ENCODE peak calls at places on chromosomes 2 and 18, in ten cellular contexts. Z is spleen, N is upper lobe of left lung, L is HCT116, Y is transverse colon, T is sigmoid colon, M is K562, A is stomach, O is Panc1, S is endothelial cell of umbilical vein. C is an unnamed sample. For H3K4me1, the result is how much of the 10 kb centered on the place peaks cover.

GRCh38 chr2:150351922-150352321 is 135.5 kb downstream of the RND3 start:
- DNase-seq in Z (no peak), O (no peak), Y (no peak), L (no peak), N (no peak), A (no peak), M (no peak), T (no peak), S (no peak), C (no peak)

GRCh38 chr2:61272421-61273070 is 110.6 kb downstream of the C2orf74 start:
- DNase-seq in T (no peak), A (no peak), N (no peak), S (peak), Y (no peak), O (no peak), Z (no peak), L (no peak), M (no peak), C (no peak)

GRCh38 chr18:6219116-6219717 is 195.5 kb downstream of the L3MBTL4 start:
- DNase-seq in O (peak), L (no peak), N (no peak), M (peak), S (peak), Y (no peak), T (no peak), Z (no peak), A (no peak), C (no peak)

GRCh38 chr2:231167745-231168459 is 30.5 kb upstream of the ARMC9 start:
- DNase-seq in T (no peak), L (no peak), S (peak), M (no peak), N (no peak), A (no peak), Y (no peak), O (no peak), Z (no peak), C (no peak)

GRCh38 chr2:11698009-11698922 is 28.3 kb upstream of the NTSR2 start:
- DNase-seq in N (peak), A (peak), L (no peak), S (no peak), O (no peak), M (no peak), T (peak), Z (peak), Y (peak), C (no peak)

GRCh38 chr2:71700880-71701397 is 247.6 kb downstream of the DYSF start:
- DNase-seq in T (peak), S (no peak), Y (peak), O (no peak), N (no peak), L (no peak), M (no peak), A (no peak), Z (peak), C (peak)

GRCh38 chr2:16250056-16250425 is 309.7 kb downstream of the MYCN start:
- DNase-seq in O (no peak), Y (no peak), A (no peak), M (no peak), T (no peak), Z (no peak), L (no peak), N (no peak), S (no peak), C (no peak)

GRCh38 chr2:200862532-200863000 is 1.9 kb downstream of the CLK1 start:
- DNase-seq in Z (no peak), S (peak), M (no peak), A (no peak), O (no peak), L (no peak), N (no peak), Y (peak), T (no peak), C (peak)

GRCh38 chr18:67081866-67082265 is 434.7 kb downstream of the DSEL start:
- DNase-seq in Y (no peak), M (no peak), T (no peak), O (no peak), L (no peak), N (no peak), A (no peak), S (no peak), Z (no peak), C (no peak)

GRCh38 chr18:596288-596881 is 403 bp upstream of the CLUL1 start:
- DNase-seq in S (no peak), M (peak), L (peak), N (peak), Z (no peak), Y (no peak), A (no peak), O (no peak), T (no peak), C (peak)

GRCh38 chr2:96685592-96686459 is 43.3 kb downstream of the FER1L5 start:
- DNase-seq in M (peak), T (peak), N (no peak), A (no peak), Z (no peak), O (no peak), L (no peak), Y (no peak), S (peak), C (no peak)

GRCh38 chr2:151775057-151775740 is 40.9 kb upstream of the NEB start:
- DNase-seq in L (no peak), T (no peak), N (no peak), M (peak), Y (no peak), A (no peak), S (no peak), Z (no peak), O (no peak), C (no peak)

GRCh38 chr2:48424866-48425265 is 105.1 kb upstream of the STON1 start:
- DNase-seq in T (no peak), Z (no peak), O (no peak), L (no peak), N (no peak), Y (no peak), S (no peak), A (no peak), M (no peak), C (no peak)

GRCh38 chr2:48425402-48425801 is 104.6 kb upstream of the STON1 start:
- DNase-seq in L (no peak), S (no peak), M (no peak), A (no peak), Y (no peak), O (no peak), N (no peak), Z (no peak), T (no peak), C (no peak)

GRCh38 chr2:48424356-48424755 is 105.6 kb upstream of the STON1 start:
- DNase-seq in Y (no peak), O (no peak), T (no peak), M (no peak), A (no peak), L (no peak), N (no peak), S (no peak), Z (no peak), C (no peak)

GRCh38 chr2:48420512-48421197 is 109.3 kb upstream of the STON1 start:
- DNase-seq in Y (peak), O (peak), M (peak), N (no peak), A (peak), L (peak), S (peak), T (peak), Z (peak), C (peak)

GRCh38 chr2:48423376-48423775 is 106.6 kb upstream of the STON1 start:
- DNase-seq in N (no peak), S (peak), Y (no peak), Z (no peak), L (no peak), O (peak), M (no peak), T (no peak), A (no peak), C (no peak)
- H3K27ac ChIP-seq in N (no peak), S (no peak), Y (no peak), Z (no peak), L (no peak), O (no peak), M (no peak), T (no peak), A (no peak), C (no peak)

GRCh38 chr2:128440087-128440665 is 121.5 kb upstream of the HS6ST1 start:
- DNase-seq in M (no peak), T (no peak), S (no peak), L (no peak), A (peak), Z (no peak), Y (no peak), O (no peak), N (no peak), C (no peak)

GRCh38 chr2:128442891-128443302 is 124.2 kb upstream of the HS6ST1 start:
- DNase-seq in O (no peak), A (peak), L (no peak), Z (peak), S (no peak), M (no peak), N (no peak), Y (no peak), T (peak), C (no peak)

GRCh38 chr2:128442053-128442751 is 123.5 kb upstream of the HS6ST1 start:
- DNase-seq in T (peak), S (no peak), Z (no peak), O (no peak), A (peak), N (no peak), L (no peak), M (no peak), Y (peak), C (peak)

GRCh38 chr2:128440666-128441340 is 122.1 kb upstream of the HS6ST1 start:
- DNase-seq in Y (no peak), O (no peak), Z (peak), S (no peak), A (no peak), T (no peak), L (no peak), M (no peak), N (no peak), C (no peak)

GRCh38 chr2:128441341-128442052 is 122.8 kb upstream of the HS6ST1 start:
- DNase-seq in S (no peak), M (no peak), T (no peak), A (peak), N (peak), Z (peak), O (no peak), Y (no peak), L (no peak), C (no peak)
- H3K4me1 ChIP-seq in S (under half), M (under half), T (under half), A (under half), N (under half), Z (under half), O (under half), Y (under half), L (under half), C (under half)

GRCh38 chr2:219593154-219593553 is 4.5 kb upstream of the STK11IP start:
- DNase-seq in S (no peak), N (no peak), L (no peak), Z (no peak), Y (no peak), A (no peak), M (no peak), T (no peak), O (no peak), C (no peak)

GRCh38 chr2:219595250-219595649 is 2.4 kb upstream of the STK11IP start:
- DNase-seq in T (no peak), S (no peak), O (no peak), Y (no peak), L (no peak), M (peak), N (no peak), A (no peak), Z (no peak), C (no peak)

GRCh38 chr2:219598308-219599078 is 836 bp downstream of the STK11IP start:
- DNase-seq in A (no peak), T (no peak), O (no peak), S (peak), N (no peak), Y (no peak), L (no peak), Z (no peak), M (no peak), C (no peak)

GRCh38 chr2:219596954-219597551 is 604 bp upstream of the STK11IP start:
- DNase-seq in A (no peak), M (peak), O (peak), Y (no peak), S (no peak), N (no peak), T (no peak), Z (no peak), L (no peak), C (no peak)

DNA sequence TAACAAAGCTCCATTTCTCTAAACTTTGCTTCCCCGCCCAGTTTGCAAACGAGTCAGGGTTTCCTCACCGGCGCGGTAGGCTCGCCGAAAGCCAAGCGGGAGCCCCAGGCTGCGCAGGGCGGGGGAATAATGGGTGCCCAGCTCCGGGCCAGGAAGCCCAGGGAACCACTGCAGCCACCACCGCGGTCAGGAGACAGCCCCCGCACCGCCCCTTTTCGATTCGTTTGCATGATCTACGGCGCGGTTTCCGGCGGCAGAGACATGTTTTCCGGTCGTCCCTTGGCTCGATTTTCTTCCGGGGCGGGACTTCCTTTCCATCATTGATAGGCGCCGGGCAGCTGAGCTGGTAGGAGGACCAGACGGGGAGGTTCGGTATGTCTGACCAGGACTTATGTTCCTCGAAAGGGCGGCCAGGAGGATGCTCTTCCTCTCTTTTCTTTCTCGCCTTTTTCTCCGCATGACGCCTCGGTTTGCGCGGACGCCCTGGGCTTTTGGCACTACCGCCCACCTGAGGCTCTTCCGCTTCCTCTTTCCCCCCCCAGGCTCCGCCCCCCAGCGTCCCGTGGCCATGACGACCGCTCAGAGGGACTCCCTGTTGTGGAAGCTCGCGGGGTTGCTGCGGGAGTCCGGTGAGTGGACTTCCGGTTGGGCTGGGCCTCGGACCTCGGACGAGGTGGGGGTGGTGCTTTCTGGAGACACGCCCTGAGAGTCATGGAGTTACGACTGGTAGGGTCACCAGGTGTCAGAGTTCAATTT is at the start of gene STK11IP:
- DNase-seq in Z (peak), N (peak), M (peak), O (peak), T (peak), Y (peak), A (peak), S (peak), L (peak), C (peak)
- TF ChIP-seq POLR2AphosphoS5 in Z (peak), N (peak), M (peak), O (peak), T (peak), Y (peak), A (peak), S (peak), L (peak), C (peak)

GRCh38 chr18:77089796-77090285 is 42.7 kb downstream of the MBP start:
- DNase-seq in S (no peak), N (no peak), Z (no peak), O (no peak), A (no peak), M (no peak), L (no peak), T (no peak), Y (no peak), C (no peak)

GRCh38 chr18:77091366-77091765 is 41.2 kb downstream of the MBP start:
- DNase-seq in N (no peak), L (no peak), Z (no peak), T (no peak), O (no peak), S (no peak), Y (no peak), A (no peak), M (no peak), C (no peak)

GRCh38 chr18:77087391-77088141 is 45.0 kb downstream of the MBP start:
- DNase-seq in L (no peak), Y (peak), M (no peak), N (peak), A (peak), Z (peak), S (peak), T (peak), O (no peak), C (no peak)

GRCh38 chr18:77090546-77091200 is 41.9 kb downstream of the MBP start:
- DNase-seq in Z (peak), A (no peak), T (no peak), Y (no peak), M (no peak), S (no peak), L (no peak), N (no peak), O (no peak), C (no peak)

DNA sequence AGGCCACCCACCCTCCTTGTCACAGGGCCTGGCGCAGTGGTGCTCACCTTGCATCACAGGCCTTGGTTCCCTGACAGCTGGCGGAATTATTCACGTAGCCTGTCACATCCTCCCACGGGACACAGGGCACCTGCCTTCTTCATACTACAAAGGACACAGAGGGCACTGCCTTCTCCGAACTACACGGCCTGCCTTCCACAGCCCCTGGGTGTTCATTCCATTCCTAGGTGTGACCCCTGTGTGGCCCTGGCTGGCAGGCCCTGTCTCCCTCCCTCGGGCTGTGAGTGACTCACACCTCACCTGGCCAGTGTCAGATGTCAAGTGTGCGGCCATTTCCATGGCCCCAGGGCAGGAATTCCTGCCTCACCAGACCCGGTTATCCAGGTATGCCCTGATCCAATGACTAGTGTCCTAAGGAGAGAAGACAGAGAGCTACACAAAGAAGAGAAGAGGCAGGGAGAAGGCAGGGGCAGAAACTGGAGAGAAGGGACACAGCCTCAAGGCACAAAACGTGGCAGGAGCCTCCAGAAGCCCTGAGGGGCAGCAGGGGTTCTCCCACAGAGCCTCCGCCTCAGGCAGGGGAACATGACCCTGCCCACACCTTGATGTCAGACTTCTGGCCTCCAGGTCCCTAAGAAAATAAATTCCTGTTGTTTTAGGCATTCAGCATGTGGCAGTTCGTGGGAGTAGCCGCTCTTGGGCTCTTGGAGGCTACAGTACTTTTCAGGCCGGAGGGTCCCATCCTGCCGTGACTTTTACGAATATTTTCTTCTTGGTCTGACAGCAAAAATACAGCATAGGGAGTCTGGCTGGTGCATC is 43.4 kb downstream of the MBP start:
- DNase-seq in Z (peak), O (no peak), L (peak), N (no peak), T (no peak), Y (no peak), S (no peak), A (peak), M (no peak), C (no peak)
- H3K27ac ChIP-seq in Z (no peak), O (peak), L (peak), N (peak), T (peak), Y (no peak), S (no peak), A (peak), M (no peak), C (no peak)

DNA sequence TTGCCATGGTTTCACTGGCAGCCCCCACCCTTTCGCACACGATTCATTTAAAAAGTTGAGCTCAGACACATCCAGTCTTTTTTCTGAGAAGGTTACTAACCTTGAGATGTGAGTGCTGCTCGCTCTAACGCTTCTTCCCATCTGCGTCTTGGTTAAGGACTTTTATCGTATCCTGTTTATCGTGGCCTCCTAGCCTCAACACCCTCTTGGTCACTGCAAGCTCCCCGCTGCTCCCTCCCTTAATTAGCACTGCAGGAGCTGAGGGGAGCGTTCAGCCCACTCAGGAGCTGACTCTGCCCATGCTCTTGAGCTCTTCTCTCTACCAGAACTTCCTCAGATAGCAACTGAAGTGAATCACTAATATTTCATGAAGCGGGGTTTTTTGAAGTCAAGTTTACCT is 9.0 kb upstream of the CD226 start:
- DNase-seq in M (no peak), Y (no peak), L (no peak), A (no peak), N (no peak), T (no peak), O (no peak), S (peak), Z (no peak), C (no peak)
- H3K4me1 ChIP-seq in M (under half), Y (under half), L (under half), A (under half), N (under half), T (under half), O (under half), S (under half), Z (under half), C (under half)

GRCh38 chr18:49563130-49563540 is 1.3 kb downstream of the LIPG start:
- DNase-seq in N (no peak), L (peak), S (peak), A (no peak), Z (no peak), Y (no peak), T (no peak), O (no peak), M (no peak), C (no peak)

GRCh38 chr18:49560277-49561126 is 1.4 kb upstream of the LIPG start:
- DNase-seq in S (peak), N (peak), A (no peak), O (no peak), Y (peak), L (no peak), Z (no peak), T (no peak), M (no peak), C (peak)

GRCh38 chr18:49562481-49563129 is 748 bp downstream of the LIPG start:
- DNase-seq in Y (peak), S (peak), L (no peak), M (no peak), T (no peak), Z (no peak), A (no peak), N (peak), O (no peak), C (no peak)

GRCh38 chr18:49561127-49561376 is 805 bp upstream of the LIPG start:
- DNase-seq in Z (no peak), Y (no peak), L (no peak), T (no peak), A (no peak), N (no peak), O (no peak), M (no peak), S (peak), C (no peak)

GRCh38 chr18:49561377-49562193 is at the start of gene LIPG:
- DNase-seq in T (no peak), Y (peak), N (peak), Z (no peak), A (peak), O (peak), M (peak), S (peak), L (peak), C (peak)
- TF ChIP-seq POLR2AphosphoS5 in T (no peak), Y (peak), N (no peak), Z (no peak), A (no peak), O (no peak), M (no peak), S (peak), L (peak), C (peak)

C was measured in prostate gland.